ENCODE peak calls at places on chromosome 20, in eight cellular contexts. G is WTC11, C is GM20000, B is brain microvascular endothelial cell, T is AG09309, L is BJ, E is mammary epithelial cell, V is GM13977. Q is an unnamed sample.
A peak's percentile ranks its signal among the peaks of the same experiment; 100 is the strongest.

GRCh38 chr20:53133134-53133533 is 161.0 kb downstream of the TSHZ2 start:
- DNase-seq in V (no peak), L (no peak), T (no peak), B (no peak), C (no peak), G (no peak), E (no peak), Q (no peak)

GRCh38 chr20:24948939-24949679 is at the start of gene CST7:
- DNase-seq in V (peak; percentile 53), L (no peak), T (peak; percentile 16), C (peak; percentile 57), B (no peak), G (no peak), E (peak; percentile 52), Q (peak; percentile 94)

GRCh38 chr20:49951160-49951559 is 15.0 kb downstream of the RNF114 start:
- DNase-seq in L (no peak), G (no peak), E (peak; percentile 65), C (no peak), B (no peak), T (peak; percentile 58), V (no peak), Q (no peak)

GRCh38 chr20:3042621-3043020 is 801 bp upstream of the GNRH2 start:
- DNase-seq in B (no peak), L (no peak), C (no peak), V (no peak), T (no peak), G (no peak), E (no peak), Q (no peak)

GRCh38 chr20:17618673-17619013 is 48.8 kb downstream of the DSTN start:
- DNase-seq in B (no peak), E (no peak), C (no peak), G (no peak), V (no peak), T (no peak), L (no peak), Q (no peak)

GRCh38 chr20:20450461-20451027 is 82.6 kb downstream of the INSM1 start:
- DNase-seq in B (no peak), T (no peak), C (no peak), E (no peak), V (no peak), L (no peak), G (no peak), Q (no peak)

GRCh38 chr20:61896058-61896961 is 169.4 kb downstream of the TAF4 start:
- DNase-seq in V (peak; percentile 67), E (peak; percentile 20), G (peak; percentile 74), C (peak; percentile 74), T (no peak), B (peak; percentile 23), L (no peak), Q (peak; percentile 45)

GRCh38 chr20:17833036-17833674 is 133.4 kb downstream of the BANF2 start:
- DNase-seq in V (no peak), L (no peak), E (peak; percentile 57), G (no peak), C (no peak), B (no peak), T (no peak), Q (no peak)

GRCh38 chr20:1809611-1810510 is 85.3 kb upstream of the SIRPA start:
- DNase-seq in G (no peak), T (no peak), L (no peak), E (peak; percentile 77), V (no peak), B (peak; percentile 51), C (no peak), Q (no peak)

GRCh38 chr20:14523090-14523489 is 185.7 kb upstream of the FLRT3 start:
- DNase-seq in T (no peak), G (no peak), E (peak; percentile 74), V (no peak), C (no peak), B (no peak), L (no peak), Q (no peak)

GRCh38 chr20:47354388-47354709 is 2.1 kb downstream of the ZMYND8 start:
- DNase-seq in B (no peak), G (no peak), L (no peak), E (no peak), V (no peak), C (no peak), T (no peak), Q (no peak)

GRCh38 chr20:61746781-61747180 is 318.9 kb downstream of the TAF4 start:
- DNase-seq in T (no peak), G (no peak), C (no peak), L (no peak), B (no peak), V (no peak), E (no peak), Q (no peak)

DNA sequence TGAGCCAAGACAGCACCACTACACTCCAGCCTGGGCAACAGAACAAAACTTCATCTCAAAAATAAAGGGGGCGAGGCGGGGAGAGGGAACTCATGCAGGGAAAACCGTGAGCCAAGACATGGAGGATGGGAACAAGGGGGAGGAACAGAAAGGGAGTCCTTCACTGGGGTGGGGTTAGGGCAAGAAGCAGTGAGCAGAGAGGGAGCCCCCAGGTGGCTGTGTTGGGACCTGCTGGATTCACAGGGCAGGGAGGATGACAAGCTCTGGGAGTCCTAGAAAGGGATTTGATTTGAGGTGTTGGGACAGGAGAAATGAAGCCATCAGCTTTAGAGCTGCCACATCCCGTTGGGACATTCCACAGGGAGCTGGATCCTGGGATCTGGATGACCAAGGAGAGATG is 90.6 kb upstream of the TOP1 start:
- DNase-seq in C (no peak), G (peak; percentile 56), E (no peak), B (no peak), V (no peak), T (no peak), L (no peak), Q (peak; percentile 24)
- TF ChIP-seq CTCF in C (no peak), G (no peak), E (peak; percentile 23), B (peak; percentile 31), V (peak; percentile 8), T (no peak), L (no peak), Q (no peak)

GRCh38 chr20:44011251-44011940 is 96.7 kb downstream of the TOX2 start:
- DNase-seq in B (no peak), C (no peak), G (no peak), E (no peak), T (no peak), L (no peak), V (no peak), Q (peak; percentile 35)

GRCh38 chr20:44010162-44010704 is 95.6 kb downstream of the TOX2 start:
- DNase-seq in G (no peak), E (no peak), B (no peak), C (no peak), T (no peak), V (no peak), L (no peak), Q (peak; percentile 51)

GRCh38 chr20:44012466-44013226 is 98.0 kb downstream of the TOX2 start:
- DNase-seq in C (no peak), G (no peak), E (no peak), B (no peak), L (no peak), T (no peak), V (no peak), Q (no peak)

GRCh38 chr20:44008806-44009678 is 94.4 kb downstream of the TOX2 start:
- DNase-seq in E (peak; percentile 28), B (no peak), G (no peak), C (no peak), V (no peak), T (no peak), L (no peak), Q (no peak)

DNA sequence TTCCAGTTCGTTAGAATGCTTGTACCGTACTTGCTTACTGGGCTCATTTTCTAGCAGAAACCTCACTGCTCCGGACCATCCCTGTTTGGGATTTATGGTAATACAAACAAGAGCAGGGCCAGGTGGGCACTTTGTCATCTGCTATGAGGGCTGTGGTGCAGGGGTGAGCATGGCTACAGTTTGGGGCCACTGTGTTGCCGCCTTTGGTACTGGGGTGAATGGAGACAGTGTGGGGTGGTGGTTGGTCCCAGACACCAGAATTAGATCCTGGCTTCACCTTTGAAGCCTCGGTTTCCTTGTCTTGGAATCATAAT is 95.0 kb downstream of the TOX2 start:
- DNase-seq in E (no peak), T (no peak), C (no peak), G (no peak), V (no peak), B (no peak), L (no peak), Q (no peak)
- TF ChIP-seq CTCF in E (no peak), T (no peak), C (no peak), G (no peak), V (no peak), B (no peak), L (no peak), Q (no peak)

DNA sequence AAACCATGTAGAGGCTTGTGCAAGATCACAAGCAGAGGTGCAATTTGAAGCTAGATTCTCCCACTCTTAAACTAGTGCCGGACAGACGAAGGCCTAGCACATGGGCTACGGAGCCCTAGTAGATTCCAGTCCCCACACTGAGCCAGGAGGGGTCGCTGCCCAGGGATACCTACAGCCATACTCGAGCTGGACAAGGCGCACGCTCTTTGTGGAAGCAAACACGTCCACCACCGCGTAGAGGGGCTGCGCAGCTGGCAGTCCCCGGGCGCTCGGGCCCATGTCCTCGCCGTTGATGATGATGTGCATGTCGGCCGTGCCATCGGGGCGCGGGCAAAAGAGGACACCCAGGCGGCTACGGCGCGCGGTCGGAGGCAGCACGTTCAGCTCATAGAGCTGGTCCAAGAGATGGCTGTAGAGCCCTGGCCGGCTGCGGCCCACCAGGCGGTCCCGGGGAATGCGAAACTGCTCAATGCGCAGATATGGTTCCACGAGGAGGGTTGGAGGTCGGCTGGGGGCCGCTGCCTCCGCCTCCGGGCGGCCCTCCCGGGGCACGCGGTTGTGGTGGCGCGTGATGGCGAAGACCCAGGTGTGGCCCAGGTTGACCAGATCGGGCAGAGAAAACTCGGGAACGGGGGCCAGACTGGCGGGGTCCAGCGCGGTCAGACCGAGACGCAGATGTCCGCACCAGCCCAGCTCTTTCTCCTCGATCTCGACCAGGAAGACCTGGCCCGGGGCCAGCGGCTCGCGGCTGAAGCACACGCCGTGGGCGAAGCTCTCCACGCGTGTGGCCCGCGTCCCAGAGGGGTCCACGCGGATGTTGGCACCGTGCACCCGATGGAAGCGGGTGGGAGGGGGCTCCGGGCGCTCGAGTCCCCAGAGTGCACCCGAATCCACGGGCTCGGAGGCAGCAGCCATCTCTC is 671 bp downstream of the NEURL2 start:
- DNase-seq in G (peak; percentile 89), T (no peak), B (peak; percentile 83), V (peak; percentile 73), C (peak; percentile 75), E (no peak), L (no peak), Q (peak; percentile 78)
- TF ChIP-seq CTCF in G (peak; percentile 35), T (peak; percentile 74), B (peak; percentile 92), V (peak; percentile 66), C (peak; percentile 25), E (peak; percentile 53), L (peak; percentile 76), Q (peak; percentile 65)

DNA sequence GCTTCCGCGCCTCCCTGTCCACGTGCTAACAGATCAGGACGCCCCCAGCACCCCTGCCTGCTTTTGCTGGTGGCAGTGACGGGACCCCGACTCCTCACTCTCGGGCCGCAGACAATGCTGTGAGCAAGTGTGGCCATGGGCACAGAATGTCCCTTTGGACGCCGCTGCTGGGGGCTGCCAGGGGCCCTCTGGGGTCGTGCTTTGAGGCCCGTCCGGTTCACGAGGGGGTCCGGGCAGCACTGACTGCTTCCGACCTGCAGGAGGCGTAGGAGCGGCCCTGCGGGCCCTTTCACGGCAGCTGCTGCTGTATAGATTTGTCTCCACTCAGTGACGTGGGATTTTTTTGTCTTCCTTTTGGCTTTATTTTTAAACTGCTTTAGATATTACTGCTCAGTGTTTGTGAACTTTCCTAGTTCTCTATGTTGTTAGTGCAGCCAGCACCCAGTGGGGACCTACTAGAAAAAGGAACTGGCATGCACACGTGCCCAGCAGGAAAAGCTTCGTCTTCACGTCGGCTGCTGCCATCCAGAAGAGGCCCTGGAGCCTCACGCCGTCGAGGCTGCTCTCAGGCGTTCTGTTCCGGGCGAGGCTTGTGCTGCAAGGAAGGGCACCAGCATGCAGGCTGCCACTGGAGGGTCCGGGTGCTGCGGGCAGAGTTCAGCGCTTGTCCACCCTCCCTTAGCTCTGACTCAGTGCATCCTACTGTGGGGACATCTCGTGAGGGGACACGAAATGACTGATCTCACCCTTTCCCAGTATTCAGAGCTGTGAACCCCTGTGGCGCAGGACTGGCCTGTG is 21.7 kb downstream of the UCKL1 start:
- DNase-seq in V (no peak), G (peak; percentile 70), T (no peak), E (no peak), B (no peak), L (no peak), C (no peak), Q (no peak)
- TF ChIP-seq CTCF in V (no peak), G (peak; percentile 38), T (peak; percentile 25), E (no peak), B (peak; percentile 61), L (peak; percentile 34), C (no peak), Q (peak; percentile 35)